ENCODE peak calls at places on chromosomes 2 and 18, in nine cellular contexts. One of them, this sample, is unnamed.

GRCh38 chr2:209640358-209640757 is 131.3 kb upstream of the UNC80 start:
- DNase-seq in occipital lobe: no peak
- DNase-seq in fibroblast of lung: no peak
- DNase-seq in GM12865: no peak
- DNase-seq in tibial nerve: no peak
- DNase-seq in RCC 7860: no peak
- DNase-seq in omental fat pad: no peak
- DNase-seq in CD4-positive, alpha-beta T cell: no peak
- DNase-seq in kidney tubule cell: no peak
- DNase-seq in this sample: no peak

GRCh38 chr2:64267699-64268098 is 123.5 kb upstream of the PELI1 start:
- DNase-seq in fibroblast of lung: no peak
- DNase-seq in occipital lobe: no peak
- DNase-seq in GM12865: no peak
- DNase-seq in CD4-positive, alpha-beta T cell: no peak
- DNase-seq in tibial nerve: no peak
- DNase-seq in kidney tubule cell: peak
- DNase-seq in RCC 7860: no peak
- DNase-seq in omental fat pad: no peak
- DNase-seq in this sample: no peak

GRCh38 chr2:202989749-202990148 is 24.9 kb upstream of the NBEAL1 start:
- DNase-seq in fibroblast of lung: no peak
- DNase-seq in GM12865: no peak
- DNase-seq in occipital lobe: no peak
- DNase-seq in CD4-positive, alpha-beta T cell: no peak
- DNase-seq in tibial nerve: no peak
- DNase-seq in kidney tubule cell: peak
- DNase-seq in omental fat pad: no peak
- DNase-seq in RCC 7860: no peak
- DNase-seq in this sample: no peak

GRCh38 chr2:234158189-234158588 is 107.7 kb downstream of the SPP2 start:
- DNase-seq in kidney tubule cell: no peak
- DNase-seq in tibial nerve: no peak
- DNase-seq in omental fat pad: no peak
- DNase-seq in fibroblast of lung: no peak
- DNase-seq in GM12865: no peak
- DNase-seq in RCC 7860: no peak
- DNase-seq in CD4-positive, alpha-beta T cell: no peak
- DNase-seq in occipital lobe: no peak
- DNase-seq in this sample: no peak

GRCh38 chr2:239390546-239391285 is 10.1 kb downstream of the HDAC4 start:
- DNase-seq in GM12865: no peak
- DNase-seq in kidney tubule cell: no peak
- DNase-seq in occipital lobe: no peak
- DNase-seq in RCC 7860: no peak
- DNase-seq in CD4-positive, alpha-beta T cell: no peak
- DNase-seq in tibial nerve: no peak
- DNase-seq in fibroblast of lung: no peak
- DNase-seq in omental fat pad: no peak
- DNase-seq in this sample: no peak

GRCh38 chr18:26133652-26134051 is at the start of gene PSMA8:
- DNase-seq in kidney tubule cell: no peak
- DNase-seq in omental fat pad: no peak
- DNase-seq in RCC 7860: no peak
- DNase-seq in CD4-positive, alpha-beta T cell: peak
- DNase-seq in fibroblast of lung: no peak
- DNase-seq in GM12865: peak
- DNase-seq in occipital lobe: no peak
- DNase-seq in tibial nerve: no peak
- DNase-seq in this sample: peak

GRCh38 chr18:8754995-8755955 is 49.9 kb downstream of the MTCL1 start:
- DNase-seq in occipital lobe: no peak
- DNase-seq in omental fat pad: no peak
- DNase-seq in kidney tubule cell: peak
- DNase-seq in GM12865: peak
- DNase-seq in CD4-positive, alpha-beta T cell: peak
- DNase-seq in tibial nerve: no peak
- DNase-seq in fibroblast of lung: peak
- DNase-seq in RCC 7860: peak
- DNase-seq in this sample: peak

GRCh38 chr2:234098675-234099195 is 48.2 kb downstream of the SPP2 start:
- DNase-seq in fibroblast of lung: no peak
- DNase-seq in GM12865: peak
- DNase-seq in omental fat pad: no peak
- DNase-seq in tibial nerve: no peak
- DNase-seq in occipital lobe: no peak
- DNase-seq in RCC 7860: peak
- DNase-seq in kidney tubule cell: peak
- DNase-seq in CD4-positive, alpha-beta T cell: no peak
- DNase-seq in this sample: no peak

GRCh38 chr2:119264781-119265692 is 41.4 kb downstream of the STEAP3 start:
- DNase-seq in occipital lobe: no peak
- DNase-seq in fibroblast of lung: peak
- DNase-seq in CD4-positive, alpha-beta T cell: no peak
- DNase-seq in GM12865: peak
- DNase-seq in tibial nerve: no peak
- DNase-seq in RCC 7860: peak
- DNase-seq in kidney tubule cell: peak
- DNase-seq in omental fat pad: no peak
- DNase-seq in this sample: peak

GRCh38 chr2:97765933-97766332 is 52.6 kb downstream of the ZAP70 start:
- DNase-seq in omental fat pad: no peak
- DNase-seq in tibial nerve: no peak
- DNase-seq in occipital lobe: no peak
- DNase-seq in CD4-positive, alpha-beta T cell: no peak
- DNase-seq in RCC 7860: no peak
- DNase-seq in kidney tubule cell: peak
- DNase-seq in GM12865: no peak
- DNase-seq in fibroblast of lung: no peak
- DNase-seq in this sample: no peak

GRCh38 chr2:129585760-129586159 is 393.7 kb upstream of the RAB6C start:
- DNase-seq in tibial nerve: no peak
- DNase-seq in fibroblast of lung: no peak
- DNase-seq in RCC 7860: no peak
- DNase-seq in occipital lobe: no peak
- DNase-seq in omental fat pad: no peak
- DNase-seq in kidney tubule cell: no peak
- DNase-seq in GM12865: no peak
- DNase-seq in CD4-positive, alpha-beta T cell: no peak
- DNase-seq in this sample: no peak

GRCh38 chr2:239397856-239398470 is 2.9 kb downstream of the HDAC4 start:
- DNase-seq in RCC 7860: no peak
- DNase-seq in omental fat pad: no peak
- DNase-seq in CD4-positive, alpha-beta T cell: no peak
- DNase-seq in occipital lobe: no peak
- DNase-seq in GM12865: no peak
- DNase-seq in kidney tubule cell: no peak
- DNase-seq in fibroblast of lung: no peak
- DNase-seq in tibial nerve: no peak
- DNase-seq in this sample: no peak

GRCh38 chr2:241223211-241224067 is 35.0 kb downstream of the ANO7 start:
- DNase-seq in omental fat pad: no peak
- DNase-seq in CD4-positive, alpha-beta T cell: no peak
- DNase-seq in fibroblast of lung: no peak
- DNase-seq in tibial nerve: no peak
- DNase-seq in RCC 7860: no peak
- DNase-seq in occipital lobe: no peak
- DNase-seq in GM12865: no peak
- DNase-seq in kidney tubule cell: peak
- DNase-seq in this sample: peak

This sample was measured in fibroblast of villous mesenchyme.